ENCODE peak calls at places on chromosomes 1 and 21, in six cellular contexts. L, J, X, B, F and P are unnamed samples.

GRCh38 chr1:35319988-35320713 is 51.6 kb downstream of the ZMYM4 start:
- DNase-seq in B (no peak), F (no peak), L (no peak), J (peak), X (no peak), P (no peak)

GRCh38 chr1:231806623-231807470 is 180.3 kb downstream of the DISC1 start:
- DNase-seq in J (peak), B (peak), X (peak), F (peak), L (peak), P (no peak)

GRCh38 chr1:65027699-65028358 is 61.5 kb upstream of the JAK1 start:
- DNase-seq in L (no peak), J (no peak), F (no peak), B (no peak), X (no peak), P (no peak)

GRCh38 chr1:12546771-12547585 is 71.0 kb downstream of the DHRS3 start:
- DNase-seq in L (no peak), F (no peak), J (no peak), X (no peak), B (no peak), P (no peak)

GRCh38 chr1:8666394-8667167 is 150.9 kb downstream of the RERE start:
- DNase-seq in L (no peak), F (no peak), X (no peak), B (no peak), J (peak), P (no peak)

GRCh38 chr1:188325211-188325610 is 1496.5 kb downstream of the PLA2G4A start:
- DNase-seq in X (no peak), L (no peak), F (no peak), J (no peak), B (no peak), P (no peak)

GRCh38 chr1:909861-910310 is 13.8 kb upstream of the SAMD11 start:
- DNase-seq in J (no peak), F (no peak), L (no peak), X (no peak), B (no peak), P (no peak)

GRCh38 chr21:37665230-37666024 is 250.8 kb downstream of the KCNJ6 start:
- DNase-seq in F (no peak), B (no peak), X (no peak), L (no peak), J (no peak), P (no peak)

GRCh38 chr1:25773441-25774125 is 26.4 kb upstream of the SELENON start:
- DNase-seq in L (no peak), J (no peak), X (peak), B (no peak), F (peak), P (no peak)

GRCh38 chr1:67264899-67265298 is 42.8 kb upstream of the IL12RB2 start:
- DNase-seq in F (no peak), X (no peak), J (no peak), B (no peak), L (no peak), P (no peak)

GRCh38 chr21:14526816-14527689 is 19.1 kb downstream of the SAMSN1 start:
- DNase-seq in F (no peak), J (no peak), B (no peak), X (no peak), L (no peak), P (no peak)

GRCh38 chr21:45551316-45551715 is 9.1 kb upstream of the SLC19A1 start:
- DNase-seq in J (peak), B (no peak), X (peak), L (no peak), F (peak), P (no peak)

GRCh38 chr1:32893198-32894018 is 7.1 kb downstream of the HPCA start:
- DNase-seq in F (peak), B (peak), J (peak), X (no peak), L (no peak), P (no peak)

GRCh38 chr1:210850556-210850955 is 283.4 kb downstream of the KCNH1 start:
- DNase-seq in L (peak), B (no peak), J (no peak), F (no peak), X (no peak), P (no peak)

GRCh38 chr1:115495603-115496002 is 146.2 kb upstream of the VANGL1 start:
- DNase-seq in X (no peak), F (no peak), L (no peak), J (peak), B (no peak), P (no peak)

GRCh38 chr21:31151156-31151555 is 112.9 kb upstream of the KRTAP19-8 start:
- DNase-seq in F (no peak), X (no peak), J (no peak), B (no peak), L (no peak), P (no peak)

GRCh38 chr1:2347907-2348306 is 43.4 kb downstream of the MORN1 start:
- DNase-seq in B (no peak), J (no peak), X (no peak), F (no peak), L (no peak), P (no peak)

GRCh38 chr1:26740023-26740422 is 44.2 kb downstream of the ARID1A start:
- DNase-seq in B (no peak), J (no peak), X (no peak), L (no peak), F (no peak), P (no peak)

GRCh38 chr1:114457675-114458074 is 53.3 kb downstream of the TRIM33 start:
- DNase-seq in L (no peak), J (peak), B (no peak), X (no peak), F (no peak), P (no peak)